ENCODE peak calls at places on chromosomes 2 and 18, in eight cellular contexts. One of them, this sample, is unnamed.

GRCh38 chr2:179344280-179344961 is 79.8 kb upstream of the SESTD1 start:
- DNase-seq in HFFc6: peak
- DNase-seq in HT-29: peak
- DNase-seq in NCI-H1694: no peak
- DNase-seq in Karpas-422: no peak
- DNase-seq in IMR-90: peak
- DNase-seq in coronary artery: no peak
- DNase-seq in globus pallidus: peak
- DNase-seq in this sample: no peak

GRCh38 chr2:26615336-26616031 is 25.7 kb downstream of the CIB4 start:
- DNase-seq in HFFc6: no peak
- DNase-seq in HT-29: no peak
- DNase-seq in NCI-H1694: peak
- DNase-seq in Karpas-422: peak
- DNase-seq in IMR-90: no peak
- DNase-seq in coronary artery: no peak
- DNase-seq in globus pallidus: peak
- DNase-seq in this sample: no peak

GRCh38 chr2:105397025-105397722 is 1.7 kb downstream of the FHL2 start:
- DNase-seq in HFFc6: no peak
- DNase-seq in HT-29: peak
- DNase-seq in NCI-H1694: no peak
- DNase-seq in Karpas-422: no peak
- DNase-seq in IMR-90: no peak
- DNase-seq in coronary artery: no peak
- DNase-seq in globus pallidus: no peak
- DNase-seq in this sample: no peak

GRCh38 chr18:28512357-28512756 is 335.4 kb upstream of the CDH2 start:
- DNase-seq in HFFc6: no peak
- DNase-seq in HT-29: no peak
- DNase-seq in NCI-H1694: no peak
- DNase-seq in Karpas-422: no peak
- DNase-seq in IMR-90: no peak
- DNase-seq in coronary artery: no peak
- DNase-seq in globus pallidus: no peak
- DNase-seq in this sample: no peak

GRCh38 chr2:50444286-50444685 is 587.6 kb downstream of the NRXN1 start:
- DNase-seq in HFFc6: no peak
- DNase-seq in HT-29: peak
- DNase-seq in NCI-H1694: no peak
- DNase-seq in Karpas-422: no peak
- DNase-seq in IMR-90: no peak
- DNase-seq in coronary artery: no peak
- DNase-seq in globus pallidus: no peak
- DNase-seq in this sample: no peak

GRCh38 chr2:1744446-1745170 is at the start of gene PXDN:
- DNase-seq in HFFc6: peak
- DNase-seq in HT-29: no peak
- DNase-seq in NCI-H1694: no peak
- DNase-seq in Karpas-422: no peak
- DNase-seq in IMR-90: peak
- DNase-seq in coronary artery: peak
- DNase-seq in globus pallidus: no peak
- DNase-seq in this sample: no peak

GRCh38 chr2:241635756-241636155 is 1.2 kb downstream of the THAP4 start:
- DNase-seq in HFFc6: no peak
- DNase-seq in HT-29: peak
- DNase-seq in NCI-H1694: no peak
- DNase-seq in Karpas-422: peak
- DNase-seq in IMR-90: no peak
- DNase-seq in coronary artery: no peak
- DNase-seq in globus pallidus: no peak
- DNase-seq in this sample: no peak

GRCh38 chr18:70261141-70261788 is 27.6 kb upstream of the SOCS6 start:
- DNase-seq in HFFc6: no peak
- DNase-seq in HT-29: no peak
- DNase-seq in NCI-H1694: no peak
- DNase-seq in Karpas-422: no peak
- DNase-seq in IMR-90: no peak
- DNase-seq in coronary artery: no peak
- DNase-seq in globus pallidus: no peak
- DNase-seq in this sample: peak

GRCh38 chr2:102276549-102277201 is 34.7 kb upstream of the IL1RL1 start:
- DNase-seq in HFFc6: no peak
- DNase-seq in HT-29: no peak
- DNase-seq in NCI-H1694: no peak
- DNase-seq in Karpas-422: no peak
- DNase-seq in IMR-90: no peak
- DNase-seq in coronary artery: no peak
- DNase-seq in globus pallidus: no peak
- DNase-seq in this sample: no peak

This sample was measured in G401.